ENCODE peak calls at places on chromosomes 5 and 9, in ten cellular contexts. K is fibroblast of pulmonary artery, X is choroid plexus epithelial cell, V is dorsolateral prefrontal cortex, Q is cardiac muscle cell, U is adipocyte, G is tibial artery, P is lower leg skin, M is right atrium auricular region, C is heart left ventricle. N is an unnamed sample.

GRCh38 chr9:129235931-129236331 is 57.9 kb upstream of the IER5L start:
- DNase-seq in K (no peak), X (no peak), V (no peak), Q (no peak), U (no peak), G (no peak), P (no peak), M (no peak), C (no peak), N (no peak)

GRCh38 chr9:92747459-92748232 is 17.0 kb downstream of the BICD2 start:
- DNase-seq in K (no peak), X (no peak), V (no peak), Q (no peak), U (peak; percentile 42), G (no peak), P (no peak), M (no peak), C (no peak), N (no peak)

GRCh38 chr5:14818931-14819790 is 52.4 kb downstream of the ANKH start:
- DNase-seq in K (no peak), X (peak; percentile 27), V (no peak), Q (no peak), U (no peak), G (peak; percentile 35), P (no peak), M (no peak), C (no peak), N (peak; percentile 66)

GRCh38 chr5:132666310-132667123 is 7.3 kb upstream of the IL4 start:
- DNase-seq in K (no peak), X (no peak), V (no peak), Q (no peak), U (no peak), G (no peak), P (no peak), M (no peak), C (no peak), N (no peak)

GRCh38 chr5:36876389-36876964 is at the start of gene NIPBL:
- DNase-seq in K (peak; percentile 95), X (peak; percentile 95), V (peak; percentile 92), Q (peak; percentile 95), U (peak; percentile 98), G (peak; percentile 93), P (peak; percentile 92), M (peak; percentile 92), C (peak; percentile 93), N (peak; percentile 95)

GRCh38 chr5:142222881-142223558 is 101.8 kb downstream of the SPRY4 start:
- DNase-seq in K (no peak), X (no peak), V (no peak), Q (no peak), U (no peak), G (no peak), P (no peak), M (no peak), C (no peak), N (no peak)

GRCh38 chr5:135052511-135053145 is 18.6 kb upstream of the PITX1 start:
- DNase-seq in K (no peak), X (no peak), V (no peak), Q (no peak), U (no peak), G (no peak), P (no peak), M (no peak), C (no peak), N (no peak)

GRCh38 chr5:156971415-156971814 is 8.4 kb upstream of the TIMD4 start:
- DNase-seq in K (no peak), X (no peak), V (no peak), Q (no peak), U (no peak), G (no peak), P (no peak), M (no peak), C (no peak), N (no peak)

GRCh38 chr5:78554595-78554994 is 94.0 kb downstream of the LHFPL2 start:
- DNase-seq in K (no peak), X (no peak), V (no peak), Q (no peak), U (no peak), G (no peak), P (no peak), M (no peak), C (no peak), N (no peak)

GRCh38 chr5:148653840-148654781 is at the start of gene HTR4:
- DNase-seq in K (no peak), X (no peak), V (no peak), Q (peak; percentile 48), U (no peak), G (no peak), P (no peak), M (no peak), C (no peak), N (no peak)

GRCh38 chr9:8365466-8366160 is 566.0 kb upstream of the DMAC1 start:
- DNase-seq in K (peak; percentile 6), X (no peak), V (no peak), Q (no peak), U (no peak), G (no peak), P (no peak), M (no peak), C (no peak), N (no peak)

GRCh38 chr9:96148634-96149138 is 153.3 kb downstream of the HSD17B3 start:
- DNase-seq in K (no peak), X (no peak), V (no peak), Q (no peak), U (no peak), G (no peak), P (peak; percentile 42), M (no peak), C (no peak), N (no peak)

GRCh38 chr9:32398207-32398606 is 13.8 kb downstream of the ACO1 start:
- DNase-seq in K (no peak), X (peak; percentile 86), V (no peak), Q (no peak), U (no peak), G (no peak), P (no peak), M (no peak), C (no peak), N (no peak)

GRCh38 chr5:32027093-32027716 is 146.9 kb downstream of the GOLPH3 start:
- DNase-seq in K (no peak), X (peak; percentile 12), V (peak; percentile 61), Q (no peak), U (peak; percentile 11), G (no peak), P (no peak), M (no peak), C (no peak), N (no peak)
- H3K4me3 ChIP-seq in K (peak overlapping the region; percentile 29), X (no peak overlapping the region), V (no peak overlapping the region), Q (no peak overlapping the region), U (peak overlapping the region; percentile 65), G (no peak overlapping the region), P (no peak overlapping the region), M (no peak overlapping the region), C (no peak overlapping the region), N (no peak overlapping the region)

GRCh38 chr5:141121563-141121962 is at the start of gene PCDHB4:
- DNase-seq in K (peak; percentile 6), X (no peak), V (no peak), Q (no peak), U (peak; percentile 34), G (no peak), P (no peak), M (no peak), C (no peak), N (no peak)
- H3K4me3 ChIP-seq in K (no peak within 1 kb of the TSS), X (no peak within 1 kb of the TSS), V (peak within 1 kb of the TSS; percentile 12), Q (no peak within 1 kb of the TSS), U (peak within 1 kb of the TSS; percentile 65), G (peak within 1 kb of the TSS; percentile 32), P (no peak within 1 kb of the TSS), M (peak within 1 kb of the TSS; percentile 19), C (peak within 1 kb of the TSS; percentile 36), N (no peak within 1 kb of the TSS)

DNA sequence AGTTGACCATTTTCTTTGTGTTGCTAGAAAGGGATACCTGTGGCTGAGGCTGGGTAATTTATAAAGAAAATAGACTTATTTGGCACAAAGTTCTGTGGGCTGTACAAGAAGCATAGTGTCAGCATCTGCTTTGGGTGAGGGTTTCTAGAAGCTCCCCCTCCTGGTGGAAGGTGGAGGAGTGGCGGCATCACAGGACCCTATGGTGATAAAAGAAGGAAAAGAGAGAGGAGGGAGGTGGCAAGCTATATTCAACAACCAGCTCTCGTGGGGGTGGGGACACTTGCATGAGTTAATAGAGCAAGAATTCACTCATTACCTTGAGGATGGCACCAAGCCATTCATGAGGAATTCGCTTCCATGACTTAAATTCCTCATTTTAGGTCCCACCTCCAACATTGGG is 2041.4 kb upstream of the CDH9 start:
- DNase-seq in K (no peak), X (no peak), V (no peak), Q (no peak), U (no peak), G (no peak), P (no peak), M (no peak), C (no peak), N (peak; percentile 42)
- H3K4me3 ChIP-seq in K (no peak overlapping the region), X (no peak overlapping the region), V (no peak overlapping the region), Q (no peak overlapping the region), U (no peak overlapping the region), G (no peak overlapping the region), P (no peak overlapping the region), M (no peak overlapping the region), C (no peak overlapping the region), N (no peak overlapping the region)

DNA sequence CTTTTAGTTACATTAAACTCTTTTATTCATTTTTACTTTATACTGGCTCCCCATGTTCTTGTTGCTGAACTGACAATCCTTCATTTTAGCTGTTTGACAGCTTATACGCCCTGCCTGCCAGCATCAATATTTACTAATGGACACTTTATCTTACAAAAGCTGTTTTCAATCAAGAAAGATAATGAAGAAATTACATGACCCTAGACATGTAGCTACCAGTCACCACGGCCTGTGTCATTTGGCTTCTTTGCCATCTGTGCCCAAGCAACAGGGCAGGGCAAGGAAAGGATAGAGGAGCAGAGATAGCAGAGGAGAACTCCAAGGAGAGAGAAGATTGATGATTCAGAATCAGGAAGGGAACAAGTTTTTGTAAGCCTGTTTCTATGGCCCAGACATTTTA is 647.3 kb downstream of the BRINP1 start:
- DNase-seq in K (no peak), X (no peak), V (no peak), Q (no peak), U (no peak), G (no peak), P (no peak), M (no peak), C (no peak), N (no peak)
- H3K4me3 ChIP-seq in K (no peak overlapping the region), X (no peak overlapping the region), V (no peak overlapping the region), Q (no peak overlapping the region), U (no peak overlapping the region), G (no peak overlapping the region), P (no peak overlapping the region), M (no peak overlapping the region), C (no peak overlapping the region), N (no peak overlapping the region)

GRCh38 chr5:180072256-180072548 is 643 bp upstream of the RNF130 start:
- DNase-seq in K (no peak), X (no peak), V (no peak), Q (no peak), U (no peak), G (no peak), P (no peak), M (no peak), C (no peak), N (no peak)
- H3K4me3 ChIP-seq in K (no peak overlapping the region), X (peak overlapping the region; percentile 87), V (peak overlapping the region; percentile 92), Q (no peak overlapping the region), U (peak overlapping the region; percentile 86), G (peak overlapping the region; percentile 96), P (no peak overlapping the region), M (peak overlapping the region; percentile 93), C (peak overlapping the region; percentile 85), N (no peak overlapping the region)

DNA sequence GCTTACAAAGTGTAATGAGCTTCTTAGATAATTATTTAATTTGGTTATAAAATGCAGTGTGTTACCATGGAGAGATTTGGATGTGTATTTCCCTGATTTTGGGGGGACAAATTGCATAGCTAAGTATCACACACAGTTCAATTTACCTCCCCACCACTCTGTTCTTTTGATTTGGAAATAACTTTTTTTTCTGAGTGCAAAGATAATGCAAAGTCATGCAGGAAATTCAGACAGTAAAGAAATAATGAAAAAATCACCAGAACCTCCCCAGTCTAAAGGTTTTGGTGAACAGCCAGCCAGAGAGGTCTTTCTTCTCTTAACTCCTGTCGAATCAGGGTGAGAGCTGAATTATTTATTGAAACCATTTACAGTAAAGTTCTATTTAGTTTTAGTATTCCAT is 3.2 kb downstream of the ADGRV1 start:
- DNase-seq in K (no peak), X (no peak), V (no peak), Q (no peak), U (no peak), G (no peak), P (no peak), M (no peak), C (no peak), N (no peak)
- H3K4me3 ChIP-seq in K (no peak overlapping the region), X (no peak overlapping the region), V (no peak overlapping the region), Q (no peak overlapping the region), U (no peak overlapping the region), G (no peak overlapping the region), P (no peak overlapping the region), M (no peak overlapping the region), C (no peak overlapping the region), N (peak overlapping the region; percentile 41)

N was measured in WERI-Rb-1.